ENCODE peak calls at places on chromosomes 16 and 17, in seven cellular contexts. Y is NCI-H69; I is astrocyte of the hippocampus; J is skeletal muscle cell; B is activated T-helper 1 cell treated with anti-CD3 and anti-CD28 coated beads, Interleukin-12 subunit alpha, Interleukin-12 subunit beta, Interleukin-2, Interleukin-4 antibody, amounts not matched to agents 30 ng/mL and 10 ng/mL and 1 ng/mL, durations not matched to agents 14 hours and 24 hours and 36 hours; A is stimulated activated CD4-positive, alpha-beta T cell treated with anti-CD3 and anti-CD28 coated beads, Interleukin-1b, Interleukin-23, amount 100 ng/mL, for 24 hours; N is Peyer's patch. X is an unnamed sample.

GRCh38 chr17:60364006-60364405 is 27.9 kb downstream of the USP32 start:
- DNase-seq in B (no peak), N (no peak), J (no peak), A (no peak), I (no peak), Y (no peak), X (no peak)

GRCh38 chr16:68923116-68923515 is 79.8 kb downstream of the TANGO6 start:
- DNase-seq in I (no peak), Y (no peak), N (no peak), A (no peak), J (no peak), B (no peak), X (no peak)

GRCh38 chr16:27245276-27246231 is 23.0 kb downstream of the NSMCE1 start:
- DNase-seq in B (no peak), I (peak), J (peak), Y (no peak), N (peak), A (peak), X (no peak)

GRCh38 chr17:41652461-41652960 is 28.1 kb upstream of the KRT17 start:
- DNase-seq in Y (no peak), J (no peak), I (no peak), N (no peak), B (no peak), A (no peak), X (no peak)

GRCh38 chr16:57601801-57602478 is 26.5 kb upstream of the ADGRG1 start:
- DNase-seq in A (no peak), I (no peak), Y (peak), B (peak), N (no peak), J (no peak), X (peak)

GRCh38 chr17:72351884-72352346 is 231.1 kb downstream of the SOX9 start:
- DNase-seq in Y (peak), A (no peak), I (peak), B (no peak), J (no peak), N (no peak), X (no peak)

GRCh38 chr17:30290696-30291570 is 811 bp downstream of the BLMH start:
- DNase-seq in B (peak), J (no peak), N (peak), Y (peak), A (peak), I (peak), X (peak)

GRCh38 chr17:81646869-81647600 is 9.3 kb downstream of the PDE6G start:
- DNase-seq in Y (peak), B (no peak), I (no peak), J (no peak), A (no peak), N (no peak), X (no peak)

GRCh38 chr17:47742319-47743181 is 9.5 kb downstream of the TBX21 start:
- DNase-seq in J (no peak), N (peak), Y (peak), A (no peak), B (no peak), I (peak), X (peak)

GRCh38 chr16:58661199-58661830 is 23.3 kb downstream of the SLC38A7 start:
- DNase-seq in I (peak), B (no peak), A (no peak), J (peak), N (no peak), Y (peak), X (peak)

GRCh38 chr17:76444518-76445311 is 8.2 kb downstream of the UBE2O start:
- DNase-seq in J (no peak), Y (peak), N (no peak), I (peak), A (no peak), B (no peak), X (no peak)

GRCh38 chr16:70395345-70395901 is 43.5 kb downstream of the ST3GAL2 start:
- DNase-seq in B (peak), A (peak), I (peak), J (no peak), N (peak), Y (peak), X (no peak)

GRCh38 chr16:27177031-27177774 is 26.1 kb upstream of the KDM8 start:
- DNase-seq in J (peak), A (peak), N (no peak), I (peak), B (no peak), Y (no peak), X (no peak)